ENCODE peak calls at places on chromosome 22, in six cellular contexts. J is aorta; R is cardiac septum; L is AG09309; K is T-helper 22 cell; O is CD8-positive, alpha-beta memory T cell. P is an unnamed sample.

GRCh38 chr22:39241632-39242388 is 3.0 kb downstream of the PDGFB start:
- DNase-seq in O (peak), J (no peak), R (no peak), L (no peak), K (peak), P (no peak)

GRCh38 chr22:45785458-45785857 is 113.8 kb downstream of the ATXN10 start:
- DNase-seq in O (no peak), L (no peak), J (no peak), K (no peak), R (no peak), P (no peak)

GRCh38 chr22:50207383-50208031 is 6.7 kb downstream of the SELENOO start:
- DNase-seq in L (no peak), R (no peak), K (no peak), J (no peak), O (no peak), P (no peak)

GRCh38 chr22:41263704-41264103 is 22.3 kb downstream of the RANGAP1 start:
- DNase-seq in J (no peak), O (no peak), R (no peak), K (no peak), L (no peak), P (no peak)

GRCh38 chr22:42174062-42174461 is 43.5 kb upstream of the CYP2D6 start:
- DNase-seq in K (no peak), J (no peak), R (no peak), O (no peak), L (no peak), P (no peak)

GRCh38 chr22:41532908-41533825 is 11.1 kb downstream of the POLR3H start:
- DNase-seq in J (peak), K (peak), R (peak), L (no peak), O (peak), P (no peak)

GRCh38 chr22:39236321-39237275 is 8.2 kb downstream of the PDGFB start:
- DNase-seq in R (peak), L (no peak), O (peak), K (no peak), J (no peak), P (no peak)

GRCh38 chr22:47610766-47611165 is 848.3 kb downstream of the TBC1D22A start:
- DNase-seq in R (no peak), L (no peak), K (no peak), J (no peak), O (no peak), P (no peak)

GRCh38 chr22:19559324-19559811 is 35.2 kb upstream of the CLDN5 start:
- DNase-seq in L (no peak), O (no peak), R (peak), J (no peak), K (no peak), P (no peak)

GRCh38 chr22:29071261-29072045 is 1.4 kb upstream of the KREMEN1 start:
- DNase-seq in L (no peak), R (no peak), J (peak), O (no peak), K (peak), P (no peak)

GRCh38 chr22:38733329-38734202 is 22.2 kb downstream of the SUN2 start:
- DNase-seq in J (peak), K (no peak), O (peak), R (no peak), L (no peak), P (no peak)

GRCh38 chr22:31123292-31123602 is 481 bp downstream of the INPP5J start:
- DNase-seq in K (no peak), L (no peak), O (no peak), R (no peak), J (no peak), P (no peak)

GRCh38 chr22:43829448-43829821 is 17.3 kb upstream of the EFCAB6 start:
- DNase-seq in J (peak), L (no peak), K (no peak), O (no peak), R (peak), P (peak)

GRCh38 chr22:42967933-42968332 is 47.0 kb downstream of the PACSIN2 start:
- DNase-seq in O (no peak), J (peak), L (no peak), R (peak), K (no peak), P (no peak)

GRCh38 chr22:23086787-23087186 is 16.5 kb downstream of the GNAZ start:
- DNase-seq in K (no peak), R (no peak), L (no peak), O (no peak), J (no peak), P (no peak)

GRCh38 chr22:31436132-31436531 is 36.7 kb downstream of the DRG1 start:
- DNase-seq in J (no peak), R (no peak), L (no peak), O (no peak), K (no peak), P (no peak)

GRCh38 chr22:30803679-30804078 is 109.0 kb downstream of the OSBP2 start:
- DNase-seq in K (no peak), O (no peak), J (no peak), L (no peak), R (no peak), P (no peak)

GRCh38 chr22:46457502-46458488 is 79.6 kb downstream of the CELSR1 start:
- DNase-seq in J (peak), O (no peak), K (no peak), L (no peak), R (no peak), P (no peak)

GRCh38 chr22:27019827-27020226 is 362.4 kb downstream of the MIAT start:
- DNase-seq in R (no peak), O (no peak), L (no peak), K (no peak), J (peak), P (no peak)

GRCh38 chr22:41912338-41913039 is 2.4 kb downstream of the SHISA8 start:
- DNase-seq in L (no peak), K (no peak), O (no peak), R (no peak), J (no peak), P (no peak)

GRCh38 chr22:42682113-42682851 is 33.1 kb upstream of the CYB5R3 start:
- DNase-seq in J (no peak), O (no peak), L (no peak), R (no peak), K (no peak), P (no peak)